ENCODE peak calls at places on chromosomes 13 and 19, in four cellular contexts. One of them, this sample, is unnamed. For H3K27me3, the result is how much of the 10 kb centered on the place peaks cover.

GRCh38 chr19:30066781-30067759 is 125.0 kb downstream of the URI1 start:
- DNase-seq in mammary epithelial cell: no peak
- DNase-seq in endothelial cell of umbilical vein: no peak
- DNase-seq in SK-N-SH: peak
- DNase-seq in this sample: no peak

GRCh38 chr19:48210005-48210404 is 39.5 kb downstream of the ZSWIM9 start:
- DNase-seq in mammary epithelial cell: no peak
- DNase-seq in SK-N-SH: no peak
- DNase-seq in endothelial cell of umbilical vein: peak
- DNase-seq in this sample: no peak

GRCh38 chr19:5692785-5693194 is 2.7 kb downstream of the RPL36 start:
- DNase-seq in endothelial cell of umbilical vein: no peak
- DNase-seq in SK-N-SH: peak
- DNase-seq in mammary epithelial cell: no peak
- DNase-seq in this sample: no peak

GRCh38 chr19:50352242-50352641 is 13.2 kb downstream of the NAPSA start:
- DNase-seq in endothelial cell of umbilical vein: no peak
- DNase-seq in mammary epithelial cell: no peak
- DNase-seq in SK-N-SH: no peak
- DNase-seq in this sample: no peak

GRCh38 chr13:91052873-91053272 is 294.6 kb upstream of the MIR17HG start:
- DNase-seq in mammary epithelial cell: no peak
- DNase-seq in endothelial cell of umbilical vein: no peak
- DNase-seq in SK-N-SH: no peak
- DNase-seq in this sample: no peak

GRCh38 chr13:113161433-113161832 is 3.0 kb downstream of the PROZ start:
- DNase-seq in mammary epithelial cell: no peak
- DNase-seq in SK-N-SH: no peak
- DNase-seq in endothelial cell of umbilical vein: no peak
- DNase-seq in this sample: no peak

GRCh38 chr13:74570834-74571233 is 436.6 kb upstream of the KLF12 start:
- DNase-seq in SK-N-SH: no peak
- DNase-seq in mammary epithelial cell: peak
- DNase-seq in endothelial cell of umbilical vein: no peak
- DNase-seq in this sample: peak

GRCh38 chr13:23378009-23378632 is 55.4 kb downstream of the SACS start:
- DNase-seq in SK-N-SH: no peak
- DNase-seq in mammary epithelial cell: peak
- DNase-seq in endothelial cell of umbilical vein: peak
- DNase-seq in this sample: peak

GRCh38 chr19:18580311-18580710 is 8.3 kb upstream of the REX1BD start:
- DNase-seq in SK-N-SH: no peak
- DNase-seq in endothelial cell of umbilical vein: no peak
- DNase-seq in mammary epithelial cell: no peak
- DNase-seq in this sample: no peak

GRCh38 chr13:41352935-41353801 is 42.1 kb downstream of the NAA16 start:
- DNase-seq in mammary epithelial cell: peak
- DNase-seq in SK-N-SH: peak
- DNase-seq in endothelial cell of umbilical vein: peak
- DNase-seq in this sample: peak

GRCh38 chr13:26713341-26713740 is 47.2 kb downstream of the GPR12 start:
- DNase-seq in mammary epithelial cell: no peak
- DNase-seq in endothelial cell of umbilical vein: no peak
- DNase-seq in SK-N-SH: no peak
- DNase-seq in this sample: no peak

GRCh38 chr13:39599842-39600241 is 3.2 kb downstream of the LHFPL6 start:
- DNase-seq in mammary epithelial cell: no peak
- DNase-seq in endothelial cell of umbilical vein: no peak
- DNase-seq in SK-N-SH: peak
- DNase-seq in this sample: no peak

GRCh38 chr13:92221916-92222315 is 823.5 kb downstream of the GPC5 start:
- DNase-seq in SK-N-SH: no peak
- DNase-seq in endothelial cell of umbilical vein: no peak
- DNase-seq in mammary epithelial cell: no peak
- DNase-seq in this sample: peak

GRCh38 chr13:101736551-101736950 is 284.1 kb downstream of the ITGBL1 start:
- DNase-seq in mammary epithelial cell: no peak
- DNase-seq in SK-N-SH: no peak
- DNase-seq in endothelial cell of umbilical vein: no peak
- DNase-seq in this sample: no peak

GRCh38 chr19:36215276-36216171 is 618 bp downstream of the ZNF146 start:
- DNase-seq in endothelial cell of umbilical vein: peak
- DNase-seq in mammary epithelial cell: peak
- DNase-seq in SK-N-SH: peak
- DNase-seq in this sample: peak

GRCh38 chr19:39546599-39546998 is 6.6 kb upstream of the EID2 start:
- DNase-seq in mammary epithelial cell: peak
- DNase-seq in SK-N-SH: no peak
- DNase-seq in endothelial cell of umbilical vein: no peak
- DNase-seq in this sample: no peak

GRCh38 chr13:37010424-37010823 is 9.8 kb downstream of the EXOSC8 start:
- DNase-seq in SK-N-SH: no peak
- DNase-seq in endothelial cell of umbilical vein: no peak
- DNase-seq in mammary epithelial cell: no peak
- DNase-seq in this sample: no peak

GRCh38 chr13:34155931-34156607 is 338.1 kb downstream of the RFC3 start:
- DNase-seq in mammary epithelial cell: peak
- DNase-seq in endothelial cell of umbilical vein: peak
- DNase-seq in SK-N-SH: no peak
- DNase-seq in this sample: peak

GRCh38 chr19:10009269-10009665 is 1.0 kb downstream of the COL5A3 start:
- DNase-seq in endothelial cell of umbilical vein: peak
- DNase-seq in mammary epithelial cell: peak
- DNase-seq in SK-N-SH: peak
- DNase-seq in this sample: peak

GRCh38 chr19:49858591-49858985 is 7.6 kb downstream of the PTOV1 start:
- DNase-seq in mammary epithelial cell: no peak
- DNase-seq in endothelial cell of umbilical vein: no peak
- DNase-seq in SK-N-SH: no peak
- DNase-seq in this sample: no peak

GRCh38 chr13:20263393-20264044 is 31.4 kb upstream of the GJB6 start:
- DNase-seq in endothelial cell of umbilical vein: no peak
- DNase-seq in SK-N-SH: no peak
- DNase-seq in mammary epithelial cell: no peak
- DNase-seq in this sample: no peak

GRCh38 chr13:84433024-84433423 is 550.8 kb upstream of the SLITRK1 start:
- DNase-seq in mammary epithelial cell: no peak
- DNase-seq in SK-N-SH: no peak
- DNase-seq in endothelial cell of umbilical vein: no peak
- DNase-seq in this sample: peak

GRCh38 chr19:38478273-38478971 is 44.9 kb downstream of the RYR1 start:
- DNase-seq in SK-N-SH: peak
- DNase-seq in mammary epithelial cell: no peak
- DNase-seq in endothelial cell of umbilical vein: no peak
- DNase-seq in this sample: peak

GRCh38 chr13:32622827-32623226 is 36.6 kb downstream of the PDS5B start:
- DNase-seq in SK-N-SH: no peak
- DNase-seq in mammary epithelial cell: no peak
- DNase-seq in endothelial cell of umbilical vein: no peak
- DNase-seq in this sample: no peak

GRCh38 chr13:108060111-108060510 is 155.2 kb downstream of the LIG4 start:
- DNase-seq in mammary epithelial cell: no peak
- DNase-seq in SK-N-SH: no peak
- DNase-seq in endothelial cell of umbilical vein: no peak
- DNase-seq in this sample: no peak

GRCh38 chr19:16001481-16002312 is 52.9 kb downstream of the OR10H4 start:
- DNase-seq in mammary epithelial cell: peak
- DNase-seq in endothelial cell of umbilical vein: peak
- DNase-seq in SK-N-SH: no peak
- DNase-seq in this sample: peak

GRCh38 chr19:29576761-29577661 is 29.1 kb upstream of the POP4 start:
- DNase-seq in SK-N-SH: no peak
- DNase-seq in mammary epithelial cell: peak
- DNase-seq in endothelial cell of umbilical vein: no peak
- DNase-seq in this sample: peak

GRCh38 chr19:13103961-13104847 is 1.5 kb upstream of the LYL1 start:
- DNase-seq in SK-N-SH: peak
- DNase-seq in mammary epithelial cell: no peak
- DNase-seq in endothelial cell of umbilical vein: peak
- DNase-seq in this sample: no peak

GRCh38 chr13:21465710-21466160 is 6.6 kb upstream of the ZDHHC20 start:
- DNase-seq in SK-N-SH: no peak
- DNase-seq in mammary epithelial cell: no peak
- DNase-seq in endothelial cell of umbilical vein: no peak
- DNase-seq in this sample: no peak

GRCh38 chr19:13033244-13033643 is 38.0 kb downstream of the NFIX start:
- DNase-seq in mammary epithelial cell: no peak
- DNase-seq in endothelial cell of umbilical vein: no peak
- DNase-seq in SK-N-SH: no peak
- DNase-seq in this sample: no peak

GRCh38 chr19:16970821-16971220 is 55.8 kb downstream of the CPAMD8 start:
- DNase-seq in SK-N-SH: no peak
- DNase-seq in mammary epithelial cell: no peak
- DNase-seq in endothelial cell of umbilical vein: no peak
- DNase-seq in this sample: no peak

GRCh38 chr13:87042946-87043345 is 628.2 kb upstream of the SLITRK5 start:
- DNase-seq in endothelial cell of umbilical vein: no peak
- DNase-seq in SK-N-SH: no peak
- DNase-seq in mammary epithelial cell: no peak
- DNase-seq in this sample: no peak

GRCh38 chr13:30884543-30884942 is 21.5 kb upstream of the MEDAG start:
- DNase-seq in SK-N-SH: no peak
- DNase-seq in endothelial cell of umbilical vein: no peak
- DNase-seq in mammary epithelial cell: no peak
- DNase-seq in this sample: no peak

GRCh38 chr19:6056801-6057650 is 53.3 kb downstream of the RFX2 start:
- DNase-seq in mammary epithelial cell: peak
- DNase-seq in SK-N-SH: no peak
- DNase-seq in endothelial cell of umbilical vein: peak
- DNase-seq in this sample: peak

GRCh38 chr19:41409288-41409687 is 11.7 kb downstream of the BCKDHA start:
- DNase-seq in endothelial cell of umbilical vein: peak
- DNase-seq in SK-N-SH: no peak
- DNase-seq in mammary epithelial cell: peak
- DNase-seq in this sample: no peak
- H3K27me3 ChIP-seq in endothelial cell of umbilical vein: under half
- H3K27me3 ChIP-seq in SK-N-SH: under half
- H3K27me3 ChIP-seq in mammary epithelial cell: under half
- H3K27me3 ChIP-seq in this sample: under half

GRCh38 chr13:98915563-98916348 is 62.1 kb downstream of the DOCK9 start:
- DNase-seq in SK-N-SH: no peak
- DNase-seq in mammary epithelial cell: no peak
- DNase-seq in endothelial cell of umbilical vein: no peak
- DNase-seq in this sample: no peak

GRCh38 chr13:98912846-98913245 is 65.0 kb downstream of the DOCK9 start:
- DNase-seq in mammary epithelial cell: no peak
- DNase-seq in endothelial cell of umbilical vein: no peak
- DNase-seq in SK-N-SH: no peak
- DNase-seq in this sample: no peak

GRCh38 chr13:98906746-98907502 is 70.9 kb downstream of the DOCK9 start:
- DNase-seq in SK-N-SH: no peak
- DNase-seq in mammary epithelial cell: no peak
- DNase-seq in endothelial cell of umbilical vein: no peak
- DNase-seq in this sample: no peak

GRCh38 chr13:98909016-98909415 is 68.8 kb downstream of the DOCK9 start:
- DNase-seq in SK-N-SH: no peak
- DNase-seq in mammary epithelial cell: peak
- DNase-seq in endothelial cell of umbilical vein: peak
- DNase-seq in this sample: peak

GRCh38 chr13:98910501-98910951 is 67.3 kb downstream of the DOCK9 start:
- DNase-seq in endothelial cell of umbilical vein: peak
- DNase-seq in mammary epithelial cell: peak
- DNase-seq in SK-N-SH: no peak
- DNase-seq in this sample: peak
- H3K27ac ChIP-seq in endothelial cell of umbilical vein: peak
- H3K27ac ChIP-seq in mammary epithelial cell: peak
- H3K27ac ChIP-seq in SK-N-SH: peak
- H3K27ac ChIP-seq in this sample: peak

DNA sequence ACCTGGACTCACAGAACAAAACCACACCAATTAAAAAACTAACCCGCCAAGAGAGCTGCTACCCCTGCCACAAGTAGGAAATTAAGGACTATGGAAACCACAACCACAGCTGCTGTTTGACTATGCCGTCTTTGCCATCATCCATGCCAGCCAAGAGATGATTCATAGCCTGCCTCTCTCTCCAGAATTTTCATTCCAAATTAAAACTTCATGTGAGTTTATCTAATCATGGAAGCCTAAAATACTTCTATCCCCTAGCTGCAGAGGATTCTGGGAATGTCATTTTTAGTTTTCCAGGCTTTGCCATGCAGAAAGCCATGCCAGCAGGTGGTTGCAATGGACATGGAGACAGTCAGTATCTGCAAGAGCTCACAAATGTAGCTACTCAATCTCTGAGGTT is 27.6 kb upstream of the GTF2F2 start:
- DNase-seq in SK-N-SH: no peak
- DNase-seq in endothelial cell of umbilical vein: no peak
- DNase-seq in mammary epithelial cell: peak
- DNase-seq in this sample: no peak
- H3K4me3 ChIP-seq in SK-N-SH: no peak
- H3K4me3 ChIP-seq in endothelial cell of umbilical vein: no peak
- H3K4me3 ChIP-seq in mammary epithelial cell: no peak
- H3K4me3 ChIP-seq in this sample: no peak

DNA sequence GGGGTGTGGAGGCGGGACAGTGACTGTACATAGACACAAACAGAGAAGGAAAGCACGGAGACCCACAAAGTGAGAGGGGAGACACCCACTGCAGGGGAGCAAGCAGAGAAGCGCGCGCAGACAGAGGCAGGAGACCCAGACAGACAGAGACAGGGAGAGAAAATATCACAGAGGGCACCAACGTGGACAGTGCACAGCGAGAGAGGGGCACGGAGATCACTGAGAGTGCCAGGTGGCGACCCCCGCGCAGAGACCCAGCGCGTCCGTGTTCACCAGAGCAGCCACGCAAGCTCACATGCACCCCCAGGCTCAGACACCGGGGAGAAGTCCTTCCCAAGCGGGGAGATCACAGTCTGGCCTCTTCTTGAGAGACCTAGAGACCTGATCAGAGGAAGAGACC is 1.4 kb upstream of the CACNG7 start:
- DNase-seq in mammary epithelial cell: no peak
- DNase-seq in SK-N-SH: no peak
- DNase-seq in endothelial cell of umbilical vein: no peak
- DNase-seq in this sample: no peak
- H3K27me3 ChIP-seq in mammary epithelial cell: under half
- H3K27me3 ChIP-seq in SK-N-SH: under half
- H3K27me3 ChIP-seq in endothelial cell of umbilical vein: under half
- H3K27me3 ChIP-seq in this sample: under half

DNA sequence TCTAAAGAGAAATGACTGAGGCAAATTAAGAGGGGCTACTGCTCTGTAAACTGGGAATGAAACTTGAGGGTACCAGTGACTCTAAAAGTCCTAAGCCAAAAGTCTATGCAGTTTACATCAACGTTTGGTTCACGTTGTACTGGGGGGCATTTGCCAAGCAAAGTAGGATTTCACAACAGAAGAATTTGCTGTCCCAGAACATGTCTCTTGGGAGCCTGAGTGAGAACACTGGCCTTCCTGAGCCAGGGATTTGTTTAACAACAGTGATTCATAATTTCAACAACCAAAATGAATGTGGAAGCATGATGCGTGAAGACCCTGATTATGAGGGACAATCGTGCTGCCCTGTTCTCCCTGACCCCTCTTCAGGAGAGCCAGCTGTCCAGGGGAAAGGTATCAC is 178.0 kb downstream of the OXGR1 start:
- DNase-seq in mammary epithelial cell: no peak
- DNase-seq in endothelial cell of umbilical vein: no peak
- DNase-seq in SK-N-SH: no peak
- DNase-seq in this sample: peak
- H3K27ac ChIP-seq in mammary epithelial cell: no peak
- H3K27ac ChIP-seq in endothelial cell of umbilical vein: no peak
- H3K27ac ChIP-seq in SK-N-SH: no peak
- H3K27ac ChIP-seq in this sample: no peak